ENCODE peak calls at places on chromosomes 12 and 14, in four cellular contexts. L is IMR-90, S is tibial nerve, K is A549. M is an unnamed sample.

GRCh38 chr12:57216931-57217871 is 607 bp downstream of the NXPH4 start:
- DNase-seq in L (no peak), S (no peak), K (no peak), M (peak)

GRCh38 chr14:77409131-77409533 is 14.2 kb downstream of the NOXRED1 start:
- DNase-seq in L (no peak), S (no peak), K (peak), M (no peak)

GRCh38 chr12:102331419-102331818 is 133.8 kb upstream of the PMCH start:
- DNase-seq in L (no peak), S (no peak), K (no peak), M (no peak)

GRCh38 chr12:108337235-108338223 is 1.6 kb downstream of the CMKLR1 start:
- DNase-seq in L (peak), S (no peak), K (peak), M (peak)

GRCh38 chr12:22406622-22407021 is 72.1 kb upstream of the ST8SIA1 start:
- DNase-seq in L (no peak), S (no peak), K (no peak), M (no peak)

GRCh38 chr12:51218607-51219161 is 822 bp upstream of the POU6F1 start:
- DNase-seq in L (no peak), S (no peak), K (peak), M (peak)

GRCh38 chr12:93751864-93752610 is 74.9 kb downstream of the CRADD start:
- DNase-seq in L (peak), S (no peak), K (no peak), M (no peak)

GRCh38 chr12:121400332-121401139 is 618 bp downstream of the RNF34 start:
- DNase-seq in L (peak), S (no peak), K (peak), M (peak)

GRCh38 chr12:111355181-111355925 is 13.5 kb downstream of the PHETA1 start:
- DNase-seq in L (no peak), S (no peak), K (no peak), M (peak)

GRCh38 chr14:102795060-102795925 is 18.0 kb downstream of the TRAF3 start:
- DNase-seq in L (peak), S (peak), K (peak), M (peak)

GRCh38 chr12:68508536-68509050 is 102.1 kb upstream of the RAP1B start:
- DNase-seq in L (no peak), S (no peak), K (no peak), M (no peak)

GRCh38 chr14:26597136-26598080 is at the start of gene NOVA1:
- DNase-seq in L (no peak), S (peak), K (peak), M (peak)
- H3K4me3 ChIP-seq in L (peak), S (peak), K (peak), M (peak)

GRCh38 chr12:97568336-97569180 is 106.0 kb downstream of the RMST start:
- DNase-seq in L (no peak), S (no peak), K (peak), M (no peak)
- H3K4me3 ChIP-seq in L (no peak), S (no peak), K (no peak), M (no peak)

GRCh38 chr12:123765504-123766035 is 3.5 kb downstream of the DNAH10 start:
- DNase-seq in L (no peak), S (no peak), K (no peak), M (no peak)

GRCh38 chr12:123764109-123764508 is 2.0 kb downstream of the DNAH10 start:
- DNase-seq in L (no peak), S (no peak), K (no peak), M (no peak)

GRCh38 chr12:123762715-123763052 is 583 bp downstream of the DNAH10 start:
- DNase-seq in L (no peak), S (no peak), K (no peak), M (peak)

GRCh38 chr12:123763093-123763492 is 992 bp downstream of the DNAH10 start:
- DNase-seq in L (no peak), S (no peak), K (no peak), M (peak)

DNA sequence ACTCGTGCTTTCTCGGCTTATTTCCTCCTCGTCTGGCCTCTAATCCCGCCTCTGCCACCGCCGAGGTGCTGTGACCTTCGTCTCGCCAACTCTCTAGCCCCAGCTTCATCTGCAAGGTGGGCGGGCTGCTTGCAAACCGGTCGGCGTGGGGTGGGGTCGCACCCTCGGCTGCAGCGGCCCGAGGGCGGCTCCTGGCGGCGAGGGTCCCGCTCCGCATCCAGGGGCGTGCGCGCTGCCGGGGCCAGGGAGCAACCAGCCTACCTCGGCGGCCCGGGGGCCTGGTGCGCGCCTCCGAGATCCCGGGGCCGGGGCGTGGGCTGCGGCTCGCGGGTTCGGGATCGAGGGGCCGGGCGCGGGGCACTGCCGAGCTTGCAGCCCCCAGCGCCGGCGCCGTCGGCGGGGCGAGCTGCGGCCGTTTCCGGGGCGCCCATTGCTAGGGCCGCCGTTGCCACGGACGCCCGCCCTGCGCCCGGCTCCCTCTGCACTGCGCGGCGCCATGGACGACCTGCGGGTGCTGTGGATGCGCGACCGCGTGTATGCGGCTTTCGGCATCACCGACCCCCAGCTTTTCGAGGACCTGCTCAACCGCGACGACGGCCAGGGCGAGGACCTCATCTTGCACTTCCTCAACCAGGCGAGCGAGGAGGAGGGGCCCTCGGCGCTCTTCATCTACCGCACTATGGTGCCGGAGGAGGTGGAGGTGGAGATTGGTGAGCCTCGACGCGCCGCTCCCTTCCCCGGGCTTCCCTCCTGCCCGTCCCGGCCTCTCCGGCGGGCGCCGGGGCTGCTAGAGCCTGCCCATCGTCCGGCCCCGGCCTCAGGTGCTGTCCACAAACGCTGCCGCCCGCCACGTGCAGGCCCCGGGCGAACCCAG is at the start of gene DNAH10:
- DNase-seq in L (no peak), S (no peak), K (no peak), M (peak)
- H3K4me3 ChIP-seq in L (peak), S (peak), K (peak), M (peak)

GRCh38 chr12:237026-237815 is 23.3 kb upstream of the SLC6A12 start:
- DNase-seq in L (no peak), S (no peak), K (no peak), M (no peak)
- H3K4me3 ChIP-seq in L (no peak), S (no peak), K (no peak), M (no peak)

GRCh38 chr12:44313188-44313587 is 477.3 kb downstream of the TMEM117 start:
- DNase-seq in L (no peak), S (no peak), K (no peak), M (no peak)

GRCh38 chr12:44307506-44308168 is 471.8 kb downstream of the TMEM117 start:
- DNase-seq in L (no peak), S (no peak), K (no peak), M (no peak)
- H3K4me3 ChIP-seq in L (no peak), S (no peak), K (no peak), M (no peak)

DNA sequence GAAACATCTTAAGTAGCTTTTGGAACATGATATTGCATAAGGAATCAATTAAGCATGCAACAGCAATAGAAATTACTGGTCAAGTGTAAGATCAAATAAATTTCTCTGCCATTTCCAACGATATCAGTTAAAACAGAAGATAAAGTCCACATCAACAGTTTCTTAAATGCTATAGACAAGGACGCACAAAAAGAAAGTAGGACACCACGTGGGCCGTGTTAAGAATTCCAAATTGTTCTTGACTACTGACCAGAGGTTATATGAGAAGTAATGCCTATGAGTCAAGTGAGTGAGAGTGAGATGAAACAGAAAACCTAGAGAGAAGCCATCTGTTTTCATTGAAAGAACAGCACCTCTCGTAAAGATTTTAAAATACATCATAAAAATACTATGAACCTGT is 318.2 kb downstream of the TMEM117 start:
- DNase-seq in L (peak), S (no peak), K (no peak), M (no peak)
- H3K4me3 ChIP-seq in L (peak), S (no peak), K (no peak), M (no peak)

DNA sequence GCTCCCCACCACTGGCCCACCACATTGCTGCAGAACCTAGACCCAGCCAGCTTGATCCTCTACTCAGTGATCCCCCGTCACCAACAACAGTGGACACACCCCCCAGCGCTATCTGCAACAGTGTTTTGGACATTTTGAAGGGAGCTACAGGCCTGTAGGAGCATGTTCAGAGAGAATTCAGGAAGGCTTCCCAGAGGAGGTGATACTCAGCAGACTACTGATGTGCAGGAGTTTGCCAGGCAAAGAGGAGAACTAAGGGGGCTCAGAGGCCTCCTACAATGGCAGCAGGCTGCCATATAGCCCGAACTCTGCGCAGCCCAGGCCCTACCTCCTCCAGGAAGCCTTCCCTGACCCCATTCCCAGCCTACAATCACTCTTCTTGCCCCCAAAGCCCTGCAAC is 70.0 kb downstream of the SYNE3 start:
- DNase-seq in L (no peak), S (no peak), K (no peak), M (peak)
- H3K4me3 ChIP-seq in L (no peak), S (no peak), K (no peak), M (no peak)